ENCODE peak calls at places on chromosomes 6 and 20, in four cellular contexts. E is GM23338; T is astrocyte; S is stimulated activated CD4-positive, alpha-beta T cell treated with anti-CD3 and anti-CD28 coated beads, Interleukin-2, amount 100 ng/mL, for 24 hours. N is an unnamed sample.

GRCh38 chr20:43191946-43192847 is 2.5 kb upstream of the PTPRT start:
- DNase-seq in T (no peak), S (no peak), E (peak), N (peak)

GRCh38 chr6:159104163-159104885 is 59.5 kb upstream of the TAGAP start:
- DNase-seq in S (peak), E (peak), T (no peak), N (peak)

GRCh38 chr20:52959125-52959524 is 13.0 kb upstream of the TSHZ2 start:
- DNase-seq in T (no peak), S (no peak), E (peak), N (peak)

GRCh38 chr6:17281497-17282481 is 628 bp downstream of the RBM24 start:
- DNase-seq in S (no peak), T (peak), E (peak), N (peak)

GRCh38 chr6:166757226-166758135 is 130.4 kb upstream of the RPS6KA2 start:
- DNase-seq in E (no peak), S (no peak), T (peak), N (no peak)

GRCh38 chr6:89410231-89411018 is 1.6 kb downstream of the RRAGD start:
- DNase-seq in T (no peak), E (peak), S (no peak), N (peak)

GRCh38 chr6:109455502-109456282 is at the start of gene MICAL1:
- DNase-seq in S (peak), T (peak), E (peak), N (peak)

GRCh38 chr20:41185013-41185757 is 47.8 kb downstream of the PLCG1 start:
- DNase-seq in E (no peak), S (no peak), T (no peak), N (no peak)

GRCh38 chr6:43325876-43326275 is 17.2 kb upstream of the CRIP3 start:
- DNase-seq in T (no peak), E (no peak), S (no peak), N (no peak)

GRCh38 chr6:17081273-17081672 is 20.6 kb upstream of the STMND1 start:
- DNase-seq in E (no peak), T (no peak), S (no peak), N (no peak)